ENCODE peak calls at places on chromosomes 5 and 9, in seven cellular contexts. C is LoVo; U is neuronal stem cell; F is activated effector memory CD4-positive, alpha-beta T cell treated with Interleukin-2 at 50 U/mL for 16 hours; T is stimulated activated CD8-positive, alpha-beta memory T cell treated with anti-CD3 and anti-CD28 coated beads, Interleukin-4, amount 100 ng/mL, for 4 hours; M is fibroblast of pulmonary artery; V is sciatic nerve. Z is an unnamed sample.

GRCh38 chr5:9621379-9621903 is 8.7 kb downstream of the TAS2R1 start:
- DNase-seq in C (no peak), U (no peak), M (peak; percentile 90), F (no peak), V (no peak), T (no peak), Z (no peak)

GRCh38 chr9:130172161-130172857 is at the start of gene NCS1:
- DNase-seq in F (peak; percentile 11), C (peak; percentile 76), T (peak; percentile 40), U (peak; percentile 59), M (peak; percentile 63), V (peak; percentile 85), Z (peak; percentile 70)

GRCh38 chr5:53035868-53036381 is 46.8 kb downstream of the ITGA2 start:
- DNase-seq in V (no peak), U (no peak), C (no peak), F (no peak), M (peak; percentile 35), T (no peak), Z (no peak)

GRCh38 chr9:74122661-74123060 is 374.5 kb upstream of the RORB start:
- DNase-seq in M (no peak), F (no peak), T (no peak), C (no peak), V (no peak), U (no peak), Z (no peak)

GRCh38 chr9:84166828-84167400 is 173.6 kb downstream of the SLC28A3 start:
- DNase-seq in C (no peak), F (no peak), M (no peak), U (no peak), V (no peak), T (no peak), Z (no peak)

GRCh38 chr5:65926893-65927292 is 518 bp downstream of the ERBIN start:
- DNase-seq in V (no peak), U (no peak), F (no peak), C (no peak), T (no peak), M (peak; percentile 16), Z (no peak)

GRCh38 chr5:64040496-64040895 is 78.3 kb upstream of the HTR1A start:
- DNase-seq in F (no peak), U (no peak), M (no peak), V (no peak), T (no peak), C (no peak), Z (no peak)

GRCh38 chr5:42749020-42749419 is 7.6 kb upstream of the CCDC152 start:
- DNase-seq in F (no peak), U (no peak), V (no peak), C (no peak), T (no peak), M (no peak), Z (no peak)

GRCh38 chr9:133135193-133135745 is 14.2 kb upstream of the RALGDS start:
- DNase-seq in T (no peak), C (peak; percentile 97), V (no peak), M (peak; percentile 76), F (peak; percentile 60), U (no peak), Z (no peak)

GRCh38 chr5:173530547-173530946 is 85.9 kb downstream of the BOD1 start:
- DNase-seq in C (no peak), T (no peak), V (no peak), F (no peak), U (no peak), M (no peak), Z (no peak)

GRCh38 chr5:98774192-98775046 is 956 bp downstream of the RGMB start:
- DNase-seq in M (peak; percentile 71), V (peak; percentile 74), C (peak; percentile 51), T (no peak), F (peak; percentile 45), U (peak; percentile 60), Z (peak; percentile 75)

GRCh38 chr5:164191240-164191639 is 685.8 kb downstream of the MAT2B start:
- DNase-seq in M (peak; percentile 79), T (no peak), F (no peak), U (no peak), V (no peak), C (peak; percentile 56), Z (no peak)

GRCh38 chr5:342501-343460 is 21.3 kb downstream of the AHRR start:
- DNase-seq in U (no peak), V (no peak), M (no peak), T (no peak), F (no peak), C (no peak), Z (no peak)

GRCh38 chr9:109317979-109318671 is 2.7 kb downstream of the EPB41L4B start:
- DNase-seq in F (no peak), M (no peak), C (no peak), T (no peak), U (no peak), V (no peak), Z (no peak)

GRCh38 chr5:151222054-151222768 is 1.7 kb downstream of the CCDC69 start:
- DNase-seq in U (no peak), F (no peak), T (no peak), C (no peak), V (no peak), M (no peak), Z (no peak)

GRCh38 chr9:16032799-16033198 is 480.0 kb downstream of the CCDC171 start:
- DNase-seq in T (no peak), C (no peak), V (no peak), F (no peak), M (peak; percentile 50), U (no peak), Z (peak; percentile 9)

GRCh38 chr5:173191561-173191960 is 43.4 kb downstream of the NKX2-5 start:
- DNase-seq in F (no peak), U (no peak), C (no peak), V (no peak), M (no peak), T (no peak), Z (no peak)

GRCh38 chr5:133489632-133490031 is 122.7 kb downstream of the FSTL4 start:
- DNase-seq in V (no peak), T (no peak), M (no peak), U (no peak), C (peak; percentile 5), F (no peak), Z (peak; percentile 6)

GRCh38 chr5:43555895-43556606 is 826 bp downstream of the PAIP1 start:
- DNase-seq in F (peak; percentile 40), M (peak; percentile 33), V (peak; percentile 77), C (peak; percentile 40), T (peak; percentile 20), U (peak; percentile 41), Z (peak; percentile 38)

GRCh38 chr9:126429190-126429589 is 102.6 kb downstream of the MVB12B start:
- DNase-seq in T (no peak), F (no peak), U (no peak), M (no peak), V (no peak), C (no peak), Z (no peak)

GRCh38 chr5:180170111-180170809 is 38.8 kb downstream of the RASGEF1C start:
- DNase-seq in V (peak; percentile 86), T (no peak), C (no peak), M (no peak), F (no peak), U (no peak), Z (no peak)

GRCh38 chr9:25255216-25255615 is 423.0 kb downstream of the TUSC1 start:
- DNase-seq in C (no peak), V (no peak), M (no peak), T (no peak), U (no peak), F (no peak), Z (no peak)

GRCh38 chr5:16480821-16481538 is 15.4 kb upstream of the ZNF622 start:
- DNase-seq in V (no peak), C (no peak), F (no peak), U (no peak), T (no peak), M (no peak), Z (no peak)

GRCh38 chr5:33611882-33612281 is 171.1 kb downstream of the TARS1 start:
- DNase-seq in V (no peak), C (no peak), T (no peak), F (no peak), M (peak; percentile 66), U (no peak), Z (no peak)

GRCh38 chr5:96720408-96720807 is 58.2 kb downstream of the CAST start:
- DNase-seq in M (no peak), V (no peak), U (no peak), F (no peak), C (no peak), T (no peak), Z (no peak)

GRCh38 chr5:108167174-108167573 is 214.7 kb downstream of the FBXL17 start:
- DNase-seq in C (no peak), V (no peak), M (no peak), T (no peak), U (no peak), F (no peak), Z (no peak)

GRCh38 chr9:118215544-118215943 is 511.3 kb downstream of the TLR4 start:
- DNase-seq in T (no peak), C (no peak), U (no peak), F (no peak), M (no peak), V (no peak), Z (no peak)

GRCh38 chr9:38339087-38339486 is 53.4 kb upstream of the ALDH1B1 start:
- DNase-seq in U (no peak), F (no peak), V (no peak), M (peak; percentile 39), C (no peak), T (no peak), Z (no peak)

GRCh38 chr5:178479261-178479660 is 110.9 kb downstream of the COL23A1 start:
- DNase-seq in M (no peak), C (no peak), F (no peak), U (no peak), T (no peak), V (no peak), Z (no peak)

GRCh38 chr9:97904725-97905124 is 17.6 kb downstream of the TRMO start:
- DNase-seq in M (no peak), C (no peak), U (no peak), V (no peak), T (no peak), F (peak; percentile 54), Z (no peak)

Z was measured in NCI-H146.